ENCODE peak calls at places on chromosome 7, in eight cellular contexts. S is adipocyte; J is left cardiac atrium; A is GM10248; R is stimulated activated CD4-positive, alpha-beta T cell treated with anti-CD3 and anti-CD28 coated beads, Interleukin-15, amount 100 ng/mL, for 1 hour; V is stimulated activated naive CD4-positive, alpha-beta T cell; E is effector memory CD8-positive, alpha-beta T cell; Y is MG63. I is an unnamed sample.

GRCh38 chr7:100444311-100445278 is 8.3 kb upstream of the PPP1R35 start:
- DNase-seq in S (no peak), J (peak), A (peak), R (no peak), V (no peak), E (no peak), Y (peak), I (peak)

GRCh38 chr7:17557305-17557704 is 258.9 kb downstream of the AHR start:
- DNase-seq in S (no peak), J (no peak), A (no peak), R (no peak), V (no peak), E (no peak), Y (no peak), I (peak)

GRCh38 chr7:137731436-137731835 is 115.3 kb downstream of the DGKI start:
- DNase-seq in S (peak), J (no peak), A (no peak), R (no peak), V (no peak), E (no peak), Y (no peak), I (peak)

GRCh38 chr7:47546171-47546570 is 35.7 kb downstream of the TNS3 start:
- DNase-seq in S (no peak), J (no peak), A (no peak), R (no peak), V (no peak), E (no peak), Y (no peak), I (no peak)

GRCh38 chr7:13414661-13415105 is 574.8 kb downstream of the ETV1 start:
- DNase-seq in S (peak), J (no peak), A (no peak), R (no peak), V (no peak), E (no peak), Y (no peak), I (peak)

GRCh38 chr7:11302121-11302520 is 328.4 kb downstream of the PHF14 start:
- DNase-seq in S (no peak), J (no peak), A (no peak), R (no peak), V (no peak), E (no peak), Y (no peak), I (no peak)

GRCh38 chr7:38398725-38399321 is 125.4 kb upstream of the TARP start:
- DNase-seq in S (peak), J (peak), A (peak), R (peak), V (peak), E (peak), Y (no peak), I (peak)

GRCh38 chr7:106281919-106282318 is 2.9 kb downstream of the NAMPT start:
- DNase-seq in S (no peak), J (no peak), A (no peak), R (no peak), V (no peak), E (no peak), Y (no peak), I (no peak)

GRCh38 chr7:156703773-156704482 is 63.4 kb downstream of the RNF32 start:
- DNase-seq in S (no peak), J (no peak), A (no peak), R (no peak), V (no peak), E (no peak), Y (no peak), I (no peak)

GRCh38 chr7:120865191-120865976 is 7.4 kb upstream of the TSPAN12 start:
- DNase-seq in S (no peak), J (no peak), A (no peak), R (no peak), V (no peak), E (no peak), Y (no peak), I (no peak)

GRCh38 chr7:37916017-37916672 is 472 bp downstream of the SFRP4 start:
- DNase-seq in S (no peak), J (peak), A (no peak), R (no peak), V (no peak), E (no peak), Y (peak), I (no peak)

GRCh38 chr7:3235322-3235721 is 65.7 kb upstream of the SDK1 start:
- DNase-seq in S (no peak), J (no peak), A (no peak), R (no peak), V (no peak), E (no peak), Y (no peak), I (no peak)

GRCh38 chr7:133265821-133266220 is 12.9 kb downstream of the EXOC4 start:
- DNase-seq in S (no peak), J (no peak), A (no peak), R (no peak), V (no peak), E (no peak), Y (no peak), I (no peak)

GRCh38 chr7:94325121-94325475 is 69.6 kb upstream of the COL1A2 start:
- DNase-seq in S (no peak), J (no peak), A (no peak), R (no peak), V (no peak), E (no peak), Y (no peak), I (no peak)

GRCh38 chr7:1919539-1920265 is 249.6 kb downstream of the ELFN1 start:
- DNase-seq in S (no peak), J (peak), A (no peak), R (no peak), V (peak), E (no peak), Y (no peak), I (no peak)

GRCh38 chr7:129169171-129169643 is 19.2 kb upstream of the SMO start:
- DNase-seq in S (peak), J (peak), A (peak), R (peak), V (peak), E (no peak), Y (no peak), I (peak)

GRCh38 chr7:94436018-94436604 is 41.4 kb downstream of the COL1A2 start:
- DNase-seq in S (peak), J (peak), A (peak), R (peak), V (peak), E (peak), Y (peak), I (peak)

GRCh38 chr7:65951837-65952578 is 30.0 kb downstream of the GUSB start:
- DNase-seq in S (no peak), J (no peak), A (no peak), R (no peak), V (no peak), E (no peak), Y (no peak), I (no peak)

GRCh38 chr7:140403878-140404564 is at the start of gene RAB19:
- DNase-seq in S (no peak), J (no peak), A (peak), R (peak), V (peak), E (peak), Y (no peak), I (no peak)

GRCh38 chr7:103065666-103066065 is 8.9 kb downstream of the FBXL13 start:
- DNase-seq in S (peak), J (no peak), A (peak), R (peak), V (peak), E (peak), Y (peak), I (peak)

GRCh38 chr7:140358024-140358770 is 40.1 kb downstream of the SLC37A3 start:
- DNase-seq in S (no peak), J (no peak), A (no peak), R (no peak), V (no peak), E (no peak), Y (no peak), I (no peak)

I was measured in GM03348.